ENCODE peak calls at places on chromosomes 4 and X, in six cellular contexts. W, L, H, R, T and O are unnamed samples.

GRCh38 chrX:72126539-72127140 is 5.1 kb downstream of the RTL5 start:
- DNase-seq in W (peak), L (peak), T (peak), H (peak), R (peak), O (peak)

GRCh38 chr4:130478406-130478805 is 1382.5 kb downstream of the C4orf33 start:
- DNase-seq in L (no peak), T (no peak), R (no peak), H (no peak), W (no peak), O (no peak)

GRCh38 chr4:159460408-159460807 is 357.5 kb downstream of the RAPGEF2 start:
- DNase-seq in H (no peak), R (no peak), W (no peak), L (no peak), T (no peak), O (no peak)

GRCh38 chrX:102604327-102604726 is 5.0 kb downstream of the ARMCX5 start:
- DNase-seq in H (no peak), L (no peak), T (no peak), R (no peak), W (no peak), O (no peak)

GRCh38 chr4:89588366-89588765 is 248.6 kb downstream of the SNCA start:
- DNase-seq in W (no peak), H (no peak), T (no peak), L (no peak), R (no peak), O (no peak)

GRCh38 chr4:73704314-73705055 is 35.9 kb upstream of the CXCL8 start:
- DNase-seq in T (peak), R (no peak), W (peak), L (no peak), H (peak), O (peak)

GRCh38 chrX:96394566-96394965 is 290.1 kb upstream of the DIAPH2 start:
- DNase-seq in R (no peak), T (peak), W (no peak), H (no peak), L (no peak), O (no peak)

GRCh38 chrX:19790829-19791228 is 96.6 kb downstream of the SH3KBP1 start:
- DNase-seq in R (no peak), L (no peak), W (no peak), T (no peak), H (no peak), O (no peak)

GRCh38 chr4:56618734-56619133 is 62.4 kb downstream of the HOPX start:
- DNase-seq in W (no peak), H (no peak), R (no peak), T (no peak), L (no peak), O (no peak)

GRCh38 chr4:140109626-140110213 is 44.3 kb downstream of the MAML3 start:
- DNase-seq in W (no peak), T (no peak), R (no peak), H (no peak), L (no peak), O (no peak)

GRCh38 chr4:10491420-10491819 is 34.2 kb upstream of the ZNF518B start:
- DNase-seq in R (no peak), L (no peak), H (no peak), T (no peak), W (no peak), O (no peak)

GRCh38 chr4:129926936-129927335 is 831.0 kb downstream of the C4orf33 start:
- DNase-seq in H (no peak), L (no peak), R (no peak), T (peak), W (no peak), O (no peak)

GRCh38 chrX:17836830-17837229 is 24.3 kb downstream of the RAI2 start:
- DNase-seq in R (no peak), T (no peak), H (no peak), W (no peak), L (no peak), O (no peak)

GRCh38 chr4:98481167-98481566 is 177.2 kb downstream of the TSPAN5 start:
- DNase-seq in W (peak), H (no peak), L (no peak), R (no peak), T (no peak), O (no peak)

GRCh38 chr4:166422475-166422874 is 549.4 kb downstream of the TLL1 start:
- DNase-seq in W (no peak), H (no peak), L (no peak), R (no peak), T (peak), O (no peak)

GRCh38 chr4:113541933-113542332 is 219.6 kb downstream of the CAMK2D start:
- DNase-seq in R (no peak), W (no peak), H (no peak), L (no peak), T (no peak), O (no peak)

GRCh38 chr4:113548303-113548702 is 213.2 kb downstream of the CAMK2D start:
- DNase-seq in H (no peak), R (no peak), W (no peak), T (no peak), L (no peak), O (no peak)

GRCh38 chr4:113553082-113553481 is 208.5 kb downstream of the CAMK2D start:
- DNase-seq in H (no peak), T (peak), W (no peak), R (no peak), L (no peak), O (no peak)

GRCh38 chr4:113550510-113550909 is 211.0 kb downstream of the CAMK2D start:
- DNase-seq in L (no peak), W (no peak), T (no peak), R (no peak), H (no peak), O (no peak)

GRCh38 chr4:113547487-113548042 is 214.0 kb downstream of the CAMK2D start:
- DNase-seq in R (peak), W (peak), H (peak), T (peak), L (peak), O (peak)
- H3K27ac ChIP-seq in R (no peak), W (peak), H (no peak), T (peak), L (peak), O (peak)

DNA sequence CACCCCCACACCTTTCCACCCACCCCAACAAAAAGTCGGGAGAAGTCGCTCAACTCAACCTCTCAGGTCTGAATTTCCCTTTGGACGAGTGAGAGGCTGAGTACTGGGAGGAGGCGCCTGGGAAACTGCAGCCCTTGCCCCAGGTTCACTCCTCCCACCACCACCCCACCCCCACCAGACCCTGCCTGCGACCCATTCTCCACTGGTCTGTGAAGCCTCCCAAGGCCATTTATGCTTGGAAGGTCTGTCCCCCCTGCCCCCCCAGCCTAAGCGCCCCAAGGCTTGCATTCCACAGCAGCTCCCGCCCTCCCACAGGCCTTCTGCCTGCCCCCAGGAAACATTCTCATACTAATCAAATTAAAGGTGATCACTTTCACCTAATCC is 27.2 kb downstream of the ELF4 start:
- DNase-seq in H (no peak), W (no peak), T (no peak), R (no peak), L (no peak), O (no peak)
- H3K27ac ChIP-seq in H (peak), W (no peak), T (no peak), R (no peak), L (peak), O (no peak)

GRCh38 chr4:145523117-145523516 is 41.5 kb downstream of the SMAD1 start:
- DNase-seq in L (no peak), T (peak), H (no peak), R (no peak), W (no peak), O (no peak)

GRCh38 chr4:145524535-145524934 is 42.9 kb downstream of the SMAD1 start:
- DNase-seq in W (no peak), L (no peak), R (no peak), H (no peak), T (no peak), O (no peak)

GRCh38 chr4:145527773-145528172 is 46.1 kb downstream of the SMAD1 start:
- DNase-seq in H (no peak), W (no peak), L (no peak), T (no peak), R (no peak), O (no peak)

GRCh38 chr4:145528601-145529000 is 46.9 kb downstream of the SMAD1 start:
- DNase-seq in R (no peak), T (no peak), H (no peak), W (no peak), L (no peak), O (no peak)

DNA sequence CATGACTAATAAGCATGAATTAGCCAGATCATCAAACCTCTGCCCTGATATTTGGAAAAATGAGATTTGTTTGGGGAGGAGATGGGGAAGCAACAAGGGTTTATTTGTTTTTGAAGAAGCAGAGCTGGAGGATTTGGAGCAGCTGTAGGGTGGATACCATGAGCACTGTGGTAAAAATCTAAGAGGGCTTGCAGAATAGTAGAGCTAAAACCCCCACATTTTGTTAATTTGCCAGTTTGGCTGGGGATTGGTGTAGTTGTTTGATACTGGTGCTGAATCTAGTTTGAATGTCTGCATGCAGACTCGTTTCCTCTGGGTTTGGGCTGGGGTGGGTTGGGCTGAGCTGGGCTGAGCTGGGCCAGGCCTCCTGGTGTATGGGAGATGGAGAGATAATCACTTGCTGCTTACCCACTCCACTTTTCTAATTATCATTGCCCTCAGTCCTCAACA is 43.7 kb downstream of the SMAD1 start:
- DNase-seq in T (peak), L (no peak), H (no peak), W (no peak), R (no peak), O (no peak)
- H3K27ac ChIP-seq in T (peak), L (peak), H (no peak), W (no peak), R (no peak), O (peak)

DNA sequence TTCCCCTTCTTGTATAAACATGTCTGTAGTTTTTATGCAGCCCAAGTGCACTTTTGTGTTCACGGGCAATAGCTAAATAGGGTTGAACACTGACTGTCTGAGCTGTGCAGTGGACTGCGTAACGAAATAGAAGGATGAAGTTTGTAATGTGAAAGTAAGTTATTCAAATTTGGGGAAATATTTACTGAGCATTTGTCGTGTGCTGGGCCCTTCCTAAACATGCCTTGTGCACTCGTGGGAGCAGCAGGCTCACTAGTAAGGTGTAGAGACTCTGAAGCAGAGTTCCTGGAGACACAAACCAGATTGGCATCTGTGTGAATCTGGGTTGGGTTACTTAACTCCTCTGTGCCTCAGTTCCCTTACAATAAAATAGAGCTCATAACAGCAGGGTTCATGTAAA is 51.7 kb upstream of the C1QTNF7 start:
- DNase-seq in T (no peak), R (no peak), L (no peak), W (no peak), H (no peak), O (no peak)
- H3K27ac ChIP-seq in T (no peak), R (no peak), L (peak), W (no peak), H (no peak), O (peak)

GRCh38 chr4:173211838-173212237 is 43.2 kb downstream of the GALNT7 start:
- DNase-seq in R (no peak), T (peak), H (no peak), L (no peak), W (no peak), O (no peak)

GRCh38 chr4:173211222-173211621 is 42.6 kb downstream of the GALNT7 start:
- DNase-seq in W (no peak), L (no peak), H (no peak), R (no peak), T (peak), O (no peak)

GRCh38 chr4:173213296-173213695 is 44.7 kb downstream of the GALNT7 start:
- DNase-seq in H (no peak), T (peak), W (no peak), R (no peak), L (no peak), O (no peak)

GRCh38 chr4:173214231-173214630 is 45.6 kb downstream of the GALNT7 start:
- DNase-seq in W (no peak), L (no peak), R (no peak), H (no peak), T (no peak), O (no peak)

GRCh38 chr4:173212379-173212778 is 43.8 kb downstream of the GALNT7 start:
- DNase-seq in L (no peak), H (no peak), R (no peak), T (no peak), W (no peak), O (no peak)
- H3K27ac ChIP-seq in L (no peak), H (no peak), R (no peak), T (peak), W (no peak), O (no peak)

GRCh38 chr4:95283320-95283719 is 265.5 kb downstream of the UNC5C start:
- DNase-seq in R (no peak), H (no peak), T (no peak), W (no peak), L (no peak), O (no peak)
- H3K27ac ChIP-seq in R (no peak), H (no peak), T (no peak), W (no peak), L (no peak), O (no peak)

GRCh38 chr4:127875791-127876190 is 4.9 kb upstream of the PLK4 start:
- DNase-seq in T (no peak), W (no peak), L (no peak), H (no peak), R (no peak), O (no peak)

GRCh38 chr4:127880764-127881564 is at the start of gene PLK4:
- DNase-seq in T (peak), H (peak), W (peak), L (peak), R (peak), O (peak)

DNA sequence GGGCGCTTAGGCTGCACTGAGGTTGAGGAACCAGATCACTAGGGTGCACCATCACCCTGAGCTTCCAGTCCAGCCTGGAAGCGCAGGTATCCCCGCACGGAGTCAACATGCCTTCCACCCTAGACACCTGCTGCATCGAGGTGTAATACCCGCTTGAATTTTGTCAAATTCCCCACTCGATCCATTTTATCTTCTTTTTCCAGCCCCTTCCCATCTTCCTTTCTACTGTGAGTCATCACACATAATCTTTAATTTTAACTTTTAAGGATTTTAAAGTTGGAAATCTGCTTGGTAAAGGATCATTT is 824 bp downstream of the PLK4 start:
- DNase-seq in T (no peak), L (no peak), R (no peak), H (no peak), W (no peak), O (no peak)
- H3K27ac ChIP-seq in T (no peak), L (no peak), R (no peak), H (peak), W (no peak), O (no peak)

DNA sequence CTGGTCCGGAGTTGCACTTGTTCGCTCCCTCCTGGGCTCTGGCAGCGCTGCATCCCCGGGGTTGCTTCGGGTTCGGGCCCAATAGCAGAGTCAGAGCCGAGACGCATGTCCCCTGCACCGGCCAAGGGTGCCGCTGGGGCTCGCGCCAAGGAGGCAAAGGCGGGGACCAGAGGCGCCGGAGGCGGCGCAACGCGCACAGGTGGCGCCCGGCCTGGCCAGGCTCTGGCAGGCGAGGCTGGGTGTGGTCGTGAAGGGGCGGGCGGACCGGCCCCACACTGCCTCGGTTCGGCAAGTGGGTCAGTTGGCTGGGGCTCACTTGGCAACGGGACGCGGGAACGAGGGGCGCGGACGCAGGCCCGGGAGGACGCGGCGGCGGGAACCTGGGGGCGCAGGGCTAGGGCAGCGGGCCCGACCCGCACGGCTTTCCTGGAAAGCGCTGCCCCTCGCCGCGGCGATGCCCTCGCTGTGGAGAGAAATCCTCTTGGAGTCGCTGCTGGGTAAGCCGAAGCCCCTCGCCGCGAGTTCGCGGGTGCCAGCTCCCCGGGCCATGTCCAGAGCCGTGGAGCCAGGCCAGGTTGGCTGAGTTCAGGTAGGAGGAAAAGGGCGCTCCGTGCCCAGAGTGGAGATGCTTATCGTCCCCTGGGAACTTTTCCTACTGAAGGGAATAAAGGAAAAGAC is at the start of gene CWH43:
- DNase-seq in T (peak), L (no peak), W (no peak), H (no peak), R (no peak), O (no peak)
- H3K27ac ChIP-seq in T (no peak), L (no peak), W (no peak), H (no peak), R (no peak), O (no peak)